ENCODE peak calls at places on chromosomes 1 and 21, in ten cellular contexts. O is Caki2; A is D341Med; J is NCI-H2081; B is activated CD4-positive, alpha-beta T cell treated with anti-CD3 and anti-CD28 coated beads, Interleukin-2, amount 50 U/mL, for 1 hour; R is psoas muscle; D is kidney glomerular epithelial cell; Z is stimulated activated CD8-positive, alpha-beta memory T cell treated with anti-CD3 and anti-CD28 coated beads, Interleukin-7, amount 100 ng/mL, for 24 hours; N is mucosa of gallbladder; V is nephron progenitor cell. T is an unnamed sample.
A peak's percentile ranks its signal among the peaks of the same experiment; 100 is the strongest.

GRCh38 chr1:20474333-20474975 is 11.6 kb downstream of the CAMK2N1 start:
- DNase-seq in O (no peak), A (no peak), J (no peak), B (no peak), R (no peak), D (no peak), Z (no peak), N (no peak), V (no peak), T (no peak)

GRCh38 chr21:42351626-42352432 is 1.0 kb upstream of the TFF2 start:
- DNase-seq in O (no peak), A (peak; percentile 9), J (no peak), B (no peak), R (no peak), D (no peak), Z (no peak), N (no peak), V (no peak), T (no peak)

GRCh38 chr1:94105957-94106529 is 14.9 kb downstream of the ABCA4 start:
- DNase-seq in O (no peak), A (no peak), J (no peak), B (no peak), R (no peak), D (peak; percentile 36), Z (no peak), N (no peak), V (no peak), T (no peak)

GRCh38 chr1:218302155-218302554 is 17.1 kb downstream of the RRP15 start:
- DNase-seq in O (no peak), A (no peak), J (no peak), B (no peak), R (no peak), D (no peak), Z (no peak), N (no peak), V (no peak), T (no peak)

GRCh38 chr1:5226390-5226704 is 571.9 kb downstream of the AJAP1 start:
- DNase-seq in O (no peak), A (no peak), J (no peak), B (no peak), R (no peak), D (no peak), Z (no peak), N (no peak), V (no peak), T (no peak)

GRCh38 chr1:55089683-55090082 is 50.3 kb downstream of the PCSK9 start:
- DNase-seq in O (no peak), A (no peak), J (no peak), B (no peak), R (no peak), D (no peak), Z (no peak), N (no peak), V (no peak), T (no peak)

GRCh38 chr1:88609051-88609450 is 75.0 kb upstream of the PKN2 start:
- DNase-seq in O (no peak), A (no peak), J (no peak), B (no peak), R (no peak), D (no peak), Z (no peak), N (no peak), V (no peak), T (no peak)

GRCh38 chr1:193753038-193753756 is 566.8 kb upstream of the B3GALT2 start:
- DNase-seq in O (no peak), A (no peak), J (no peak), B (no peak), R (no peak), D (no peak), Z (no peak), N (no peak), V (no peak), T (no peak)

GRCh38 chr1:24048205-24048869 is 63.6 kb downstream of the MYOM3 start:
- DNase-seq in O (peak; percentile 86), A (no peak), J (no peak), B (no peak), R (no peak), D (peak; percentile 71), Z (no peak), N (no peak), V (no peak), T (no peak)

GRCh38 chr1:145872421-145872891 is 13.2 kb downstream of the ANKRD35 start:
- DNase-seq in O (no peak), A (no peak), J (no peak), B (no peak), R (peak; percentile 93), D (no peak), Z (no peak), N (peak; percentile 43), V (peak; percentile 32), T (no peak)

GRCh38 chr1:111656093-111657017 is 36.8 kb downstream of the RAP1A start:
- DNase-seq in O (peak; percentile 54), A (peak; percentile 38), J (no peak), B (no peak), R (no peak), D (peak; percentile 73), Z (no peak), N (peak; percentile 34), V (peak; percentile 21), T (peak; percentile 5)

GRCh38 chr1:107523736-107524135 is 382.9 kb downstream of the NTNG1 start:
- DNase-seq in O (no peak), A (no peak), J (no peak), B (no peak), R (no peak), D (no peak), Z (no peak), N (no peak), V (no peak), T (no peak)

GRCh38 chr1:57711326-57711725 is 287.5 kb upstream of the DAB1 start:
- DNase-seq in O (no peak), A (no peak), J (no peak), B (no peak), R (no peak), D (no peak), Z (no peak), N (no peak), V (no peak), T (no peak)

GRCh38 chr1:2629627-2630497 is 3.0 kb downstream of the MMEL1 start:
- DNase-seq in O (no peak), A (no peak), J (no peak), B (no peak), R (no peak), D (no peak), Z (no peak), N (no peak), V (no peak), T (no peak)

GRCh38 chr1:226736908-226737818 is 1.9 kb downstream of the ITPKB start:
- DNase-seq in O (no peak), A (peak; percentile 86), J (no peak), B (peak; percentile 56), R (peak; percentile 79), D (no peak), Z (no peak), N (no peak), V (peak; percentile 69), T (peak; percentile 40)

GRCh38 chr1:195158091-195158490 is 1450.1 kb downstream of the KCNT2 start:
- DNase-seq in O (no peak), A (no peak), J (no peak), B (no peak), R (no peak), D (no peak), Z (no peak), N (no peak), V (no peak), T (no peak)

GRCh38 chr1:147496571-147496970 is 44.7 kb upstream of the BCL9 start:
- DNase-seq in O (no peak), A (peak; percentile 72), J (peak; percentile 20), B (no peak), R (peak; percentile 56), D (no peak), Z (no peak), N (peak; percentile 28), V (no peak), T (no peak)

GRCh38 chr1:197884173-197884572 is 18.3 kb upstream of the C1orf53 start:
- DNase-seq in O (no peak), A (no peak), J (no peak), B (no peak), R (no peak), D (no peak), Z (no peak), N (peak; percentile 51), V (no peak), T (no peak)

GRCh38 chr1:110726755-110727154 is 52.0 kb upstream of the KCNA3 start:
- DNase-seq in O (no peak), A (no peak), J (no peak), B (no peak), R (no peak), D (no peak), Z (no peak), N (no peak), V (no peak), T (no peak)

GRCh38 chr1:10755977-10756521 is 40.4 kb downstream of the CASZ1 start:
- DNase-seq in O (peak; percentile 65), A (peak; percentile 85), J (peak; percentile 46), B (peak; percentile 67), R (peak; percentile 84), D (peak; percentile 69), Z (peak; percentile 6), N (peak; percentile 72), V (peak; percentile 66), T (no peak)

GRCh38 chr1:244052011-244052727 is 1.1 kb downstream of the ZBTB18 start:
- DNase-seq in O (no peak), A (peak; percentile 76), J (peak; percentile 26), B (no peak), R (no peak), D (no peak), Z (no peak), N (no peak), V (no peak), T (no peak)

GRCh38 chr1:47507921-47508894 is 70.4 kb downstream of the FOXD2 start:
- DNase-seq in O (no peak), A (peak; percentile 46), J (peak; percentile 27), B (no peak), R (peak; percentile 62), D (no peak), Z (no peak), N (no peak), V (peak; percentile 64), T (peak; percentile 50)

GRCh38 chr1:82565146-82565545 is 764.4 kb downstream of the ADGRL2 start:
- DNase-seq in O (peak; percentile 88), A (peak; percentile 26), J (no peak), B (no peak), R (no peak), D (peak; percentile 97), Z (no peak), N (peak; percentile 23), V (no peak), T (no peak)

GRCh38 chr1:192983349-192983980 is 75.7 kb downstream of the UCHL5 start:
- DNase-seq in O (peak; percentile 21), A (no peak), J (no peak), B (no peak), R (no peak), D (no peak), Z (no peak), N (no peak), V (no peak), T (no peak)

GRCh38 chr1:156623946-156624813 is 5.0 kb downstream of the HAPLN2 start:
- DNase-seq in O (peak; percentile 35), A (peak; percentile 84), J (peak; percentile 59), B (peak; percentile 41), R (peak; percentile 70), D (no peak), Z (no peak), N (no peak), V (peak; percentile 76), T (peak; percentile 65)

GRCh38 chr1:89356658-89357400 is 7.0 kb upstream of the GBP6 start:
- DNase-seq in O (no peak), A (no peak), J (no peak), B (no peak), R (no peak), D (peak; percentile 24), Z (no peak), N (no peak), V (no peak), T (no peak)

GRCh38 chr1:202618387-202619022 is 91.7 kb downstream of the SYT2 start:
- DNase-seq in O (peak; percentile 31), A (no peak), J (no peak), B (no peak), R (peak; percentile 19), D (peak; percentile 47), Z (no peak), N (no peak), V (no peak), T (no peak)

GRCh38 chr1:238488406-238488805 is 597.7 kb upstream of the ZP4 start:
- DNase-seq in O (no peak), A (no peak), J (no peak), B (no peak), R (no peak), D (no peak), Z (no peak), N (no peak), V (no peak), T (no peak)

T was measured in neural crest cell.